ENCODE peak calls at places on chromosomes 3 and 15, in eight cellular contexts. One of them, this sample, is unnamed.

GRCh38 chr15:70494861-70495571 is 268.3 kb downstream of the UACA start:
- DNase-seq in psoas muscle: no peak
- DNase-seq in SK-N-SH: peak
- DNase-seq in cardiac fibroblast: peak
- DNase-seq in heart left ventricle: no peak
- DNase-seq in fibroblast of the aortic adventitia: peak
- DNase-seq in GM12865: peak
- DNase-seq in lower lobe of right lung: no peak
- DNase-seq in this sample: peak

GRCh38 chr15:66070220-66070934 is 183.2 kb downstream of the MEGF11 start:
- DNase-seq in lower lobe of right lung: no peak
- DNase-seq in heart left ventricle: no peak
- DNase-seq in GM12865: no peak
- DNase-seq in SK-N-SH: no peak
- DNase-seq in psoas muscle: no peak
- DNase-seq in fibroblast of the aortic adventitia: no peak
- DNase-seq in cardiac fibroblast: no peak
- DNase-seq in this sample: no peak

GRCh38 chr15:35181538-35181937 is 96.4 kb upstream of the NANOGP8 start:
- DNase-seq in GM12865: peak
- DNase-seq in psoas muscle: no peak
- DNase-seq in heart left ventricle: no peak
- DNase-seq in cardiac fibroblast: peak
- DNase-seq in lower lobe of right lung: no peak
- DNase-seq in fibroblast of the aortic adventitia: peak
- DNase-seq in SK-N-SH: no peak
- DNase-seq in this sample: no peak

GRCh38 chr15:31049682-31050606 is 51.6 kb downstream of the TRPM1 start:
- DNase-seq in heart left ventricle: no peak
- DNase-seq in SK-N-SH: no peak
- DNase-seq in fibroblast of the aortic adventitia: no peak
- DNase-seq in psoas muscle: no peak
- DNase-seq in cardiac fibroblast: no peak
- DNase-seq in lower lobe of right lung: no peak
- DNase-seq in GM12865: no peak
- DNase-seq in this sample: no peak

GRCh38 chr3:124770341-124771082 is 40.3 kb downstream of the UMPS start:
- DNase-seq in heart left ventricle: peak
- DNase-seq in GM12865: peak
- DNase-seq in SK-N-SH: peak
- DNase-seq in psoas muscle: peak
- DNase-seq in fibroblast of the aortic adventitia: no peak
- DNase-seq in lower lobe of right lung: no peak
- DNase-seq in cardiac fibroblast: peak
- DNase-seq in this sample: no peak

GRCh38 chr3:15324335-15324734 is 8.1 kb downstream of the SH3BP5 start:
- DNase-seq in heart left ventricle: no peak
- DNase-seq in lower lobe of right lung: no peak
- DNase-seq in fibroblast of the aortic adventitia: peak
- DNase-seq in GM12865: no peak
- DNase-seq in SK-N-SH: no peak
- DNase-seq in psoas muscle: peak
- DNase-seq in cardiac fibroblast: peak
- DNase-seq in this sample: no peak

GRCh38 chr3:29186982-29187718 is 93.7 kb upstream of the RBMS3 start:
- DNase-seq in SK-N-SH: no peak
- DNase-seq in cardiac fibroblast: peak
- DNase-seq in psoas muscle: no peak
- DNase-seq in lower lobe of right lung: no peak
- DNase-seq in heart left ventricle: no peak
- DNase-seq in fibroblast of the aortic adventitia: peak
- DNase-seq in GM12865: no peak
- DNase-seq in this sample: no peak

GRCh38 chr3:8536106-8537052 is 34.8 kb downstream of the LMCD1 start:
- DNase-seq in fibroblast of the aortic adventitia: peak
- DNase-seq in lower lobe of right lung: no peak
- DNase-seq in SK-N-SH: no peak
- DNase-seq in cardiac fibroblast: peak
- DNase-seq in psoas muscle: no peak
- DNase-seq in GM12865: no peak
- DNase-seq in heart left ventricle: no peak
- DNase-seq in this sample: no peak

GRCh38 chr3:72844436-72844999 is 3.7 kb downstream of the SHQ1 start:
- DNase-seq in psoas muscle: no peak
- DNase-seq in fibroblast of the aortic adventitia: peak
- DNase-seq in heart left ventricle: no peak
- DNase-seq in SK-N-SH: no peak
- DNase-seq in lower lobe of right lung: no peak
- DNase-seq in GM12865: peak
- DNase-seq in cardiac fibroblast: no peak
- DNase-seq in this sample: no peak

GRCh38 chr3:124758851-124759635 is 28.8 kb downstream of the UMPS start:
- DNase-seq in cardiac fibroblast: no peak
- DNase-seq in psoas muscle: no peak
- DNase-seq in GM12865: no peak
- DNase-seq in lower lobe of right lung: no peak
- DNase-seq in SK-N-SH: no peak
- DNase-seq in fibroblast of the aortic adventitia: no peak
- DNase-seq in heart left ventricle: no peak
- DNase-seq in this sample: no peak

GRCh38 chr3:42451116-42451515 is 40.7 kb upstream of the LYZL4 start:
- DNase-seq in heart left ventricle: no peak
- DNase-seq in fibroblast of the aortic adventitia: peak
- DNase-seq in GM12865: no peak
- DNase-seq in psoas muscle: no peak
- DNase-seq in lower lobe of right lung: no peak
- DNase-seq in SK-N-SH: no peak
- DNase-seq in cardiac fibroblast: peak
- DNase-seq in this sample: no peak

GRCh38 chr3:159761377-159761776 is 227.3 kb upstream of the IL12A start:
- DNase-seq in GM12865: no peak
- DNase-seq in heart left ventricle: peak
- DNase-seq in fibroblast of the aortic adventitia: peak
- DNase-seq in psoas muscle: no peak
- DNase-seq in SK-N-SH: peak
- DNase-seq in cardiac fibroblast: peak
- DNase-seq in lower lobe of right lung: no peak
- DNase-seq in this sample: no peak

GRCh38 chr3:27591811-27592210 is 107.6 kb upstream of the SLC4A7 start:
- DNase-seq in heart left ventricle: no peak
- DNase-seq in SK-N-SH: no peak
- DNase-seq in fibroblast of the aortic adventitia: peak
- DNase-seq in cardiac fibroblast: no peak
- DNase-seq in psoas muscle: no peak
- DNase-seq in GM12865: peak
- DNase-seq in lower lobe of right lung: no peak
- DNase-seq in this sample: no peak

GRCh38 chr3:18758047-18758704 is 333.0 kb upstream of the SATB1 start:
- DNase-seq in lower lobe of right lung: no peak
- DNase-seq in heart left ventricle: no peak
- DNase-seq in cardiac fibroblast: peak
- DNase-seq in psoas muscle: no peak
- DNase-seq in fibroblast of the aortic adventitia: peak
- DNase-seq in GM12865: peak
- DNase-seq in SK-N-SH: peak
- DNase-seq in this sample: no peak

GRCh38 chr3:22907796-22908195 is 295.3 kb upstream of the UBE2E2 start:
- DNase-seq in SK-N-SH: no peak
- DNase-seq in psoas muscle: no peak
- DNase-seq in lower lobe of right lung: no peak
- DNase-seq in fibroblast of the aortic adventitia: no peak
- DNase-seq in GM12865: no peak
- DNase-seq in cardiac fibroblast: no peak
- DNase-seq in heart left ventricle: no peak
- DNase-seq in this sample: no peak

GRCh38 chr3:22908974-22909507 is 294.1 kb upstream of the UBE2E2 start:
- DNase-seq in fibroblast of the aortic adventitia: no peak
- DNase-seq in GM12865: no peak
- DNase-seq in lower lobe of right lung: no peak
- DNase-seq in psoas muscle: no peak
- DNase-seq in SK-N-SH: no peak
- DNase-seq in cardiac fibroblast: no peak
- DNase-seq in heart left ventricle: no peak
- DNase-seq in this sample: no peak
- TF ChIP-seq CTCF in fibroblast of the aortic adventitia: no peak
- TF ChIP-seq CTCF in GM12865: no peak
- TF ChIP-seq CTCF in lower lobe of right lung: no peak
- TF ChIP-seq CTCF in psoas muscle: peak
- TF ChIP-seq CTCF in SK-N-SH: no peak
- TF ChIP-seq CTCF in cardiac fibroblast: no peak
- TF ChIP-seq CTCF in heart left ventricle: peak
- TF ChIP-seq CTCF in this sample: no peak

GRCh38 chr15:79769081-79769481 is 127.7 kb downstream of the MTHFS start:
- DNase-seq in heart left ventricle: no peak
- DNase-seq in GM12865: peak
- DNase-seq in lower lobe of right lung: no peak
- DNase-seq in SK-N-SH: peak
- DNase-seq in cardiac fibroblast: peak
- DNase-seq in psoas muscle: no peak
- DNase-seq in fibroblast of the aortic adventitia: peak
- DNase-seq in this sample: no peak
- TF ChIP-seq CTCF in heart left ventricle: peak
- TF ChIP-seq CTCF in GM12865: peak
- TF ChIP-seq CTCF in lower lobe of right lung: peak
- TF ChIP-seq CTCF in SK-N-SH: peak
- TF ChIP-seq CTCF in cardiac fibroblast: peak
- TF ChIP-seq CTCF in psoas muscle: peak
- TF ChIP-seq CTCF in fibroblast of the aortic adventitia: peak
- TF ChIP-seq CTCF in this sample: no peak

GRCh38 chr15:99421172-99421656 is 144.6 kb upstream of the MEF2A start:
- DNase-seq in psoas muscle: no peak
- DNase-seq in heart left ventricle: no peak
- DNase-seq in lower lobe of right lung: no peak
- DNase-seq in cardiac fibroblast: peak
- DNase-seq in GM12865: no peak
- DNase-seq in fibroblast of the aortic adventitia: no peak
- DNase-seq in SK-N-SH: no peak
- DNase-seq in this sample: no peak
- TF ChIP-seq CTCF in psoas muscle: no peak
- TF ChIP-seq CTCF in heart left ventricle: no peak
- TF ChIP-seq CTCF in lower lobe of right lung: no peak
- TF ChIP-seq CTCF in cardiac fibroblast: no peak
- TF ChIP-seq CTCF in GM12865: no peak
- TF ChIP-seq CTCF in fibroblast of the aortic adventitia: no peak
- TF ChIP-seq CTCF in SK-N-SH: no peak
- TF ChIP-seq CTCF in this sample: no peak

GRCh38 chr3:182738583-182739514 is 54.5 kb upstream of the ATP11B start:
- DNase-seq in psoas muscle: no peak
- DNase-seq in SK-N-SH: no peak
- DNase-seq in cardiac fibroblast: no peak
- DNase-seq in fibroblast of the aortic adventitia: no peak
- DNase-seq in lower lobe of right lung: no peak
- DNase-seq in GM12865: no peak
- DNase-seq in heart left ventricle: no peak
- DNase-seq in this sample: no peak

GRCh38 chr3:182735672-182736071 is 57.6 kb upstream of the ATP11B start:
- DNase-seq in psoas muscle: no peak
- DNase-seq in SK-N-SH: no peak
- DNase-seq in lower lobe of right lung: no peak
- DNase-seq in GM12865: no peak
- DNase-seq in cardiac fibroblast: peak
- DNase-seq in fibroblast of the aortic adventitia: peak
- DNase-seq in heart left ventricle: no peak
- DNase-seq in this sample: no peak

GRCh38 chr3:182741214-182741613 is 52.1 kb upstream of the ATP11B start:
- DNase-seq in psoas muscle: no peak
- DNase-seq in fibroblast of the aortic adventitia: no peak
- DNase-seq in heart left ventricle: no peak
- DNase-seq in cardiac fibroblast: no peak
- DNase-seq in SK-N-SH: no peak
- DNase-seq in lower lobe of right lung: no peak
- DNase-seq in GM12865: no peak
- DNase-seq in this sample: no peak

GRCh38 chr3:182739619-182740018 is 53.7 kb upstream of the ATP11B start:
- DNase-seq in SK-N-SH: no peak
- DNase-seq in GM12865: no peak
- DNase-seq in psoas muscle: no peak
- DNase-seq in cardiac fibroblast: peak
- DNase-seq in fibroblast of the aortic adventitia: peak
- DNase-seq in heart left ventricle: no peak
- DNase-seq in lower lobe of right lung: no peak
- DNase-seq in this sample: no peak

GRCh38 chr3:182740710-182741109 is 52.6 kb upstream of the ATP11B start:
- DNase-seq in lower lobe of right lung: no peak
- DNase-seq in cardiac fibroblast: no peak
- DNase-seq in fibroblast of the aortic adventitia: no peak
- DNase-seq in psoas muscle: no peak
- DNase-seq in SK-N-SH: no peak
- DNase-seq in GM12865: peak
- DNase-seq in heart left ventricle: no peak
- DNase-seq in this sample: no peak
- TF ChIP-seq CTCF in lower lobe of right lung: no peak
- TF ChIP-seq CTCF in cardiac fibroblast: no peak
- TF ChIP-seq CTCF in fibroblast of the aortic adventitia: no peak
- TF ChIP-seq CTCF in psoas muscle: no peak
- TF ChIP-seq CTCF in SK-N-SH: no peak
- TF ChIP-seq CTCF in GM12865: no peak
- TF ChIP-seq CTCF in heart left ventricle: no peak
- TF ChIP-seq CTCF in this sample: no peak

GRCh38 chr3:174170248-174170647 is 688.9 kb upstream of the NAALADL2 start:
- DNase-seq in GM12865: no peak
- DNase-seq in cardiac fibroblast: no peak
- DNase-seq in heart left ventricle: no peak
- DNase-seq in fibroblast of the aortic adventitia: no peak
- DNase-seq in lower lobe of right lung: no peak
- DNase-seq in SK-N-SH: no peak
- DNase-seq in psoas muscle: no peak
- DNase-seq in this sample: no peak
- TF ChIP-seq CTCF in GM12865: no peak
- TF ChIP-seq CTCF in cardiac fibroblast: no peak
- TF ChIP-seq CTCF in heart left ventricle: no peak
- TF ChIP-seq CTCF in fibroblast of the aortic adventitia: no peak
- TF ChIP-seq CTCF in lower lobe of right lung: no peak
- TF ChIP-seq CTCF in SK-N-SH: no peak
- TF ChIP-seq CTCF in psoas muscle: no peak
- TF ChIP-seq CTCF in this sample: no peak

DNA sequence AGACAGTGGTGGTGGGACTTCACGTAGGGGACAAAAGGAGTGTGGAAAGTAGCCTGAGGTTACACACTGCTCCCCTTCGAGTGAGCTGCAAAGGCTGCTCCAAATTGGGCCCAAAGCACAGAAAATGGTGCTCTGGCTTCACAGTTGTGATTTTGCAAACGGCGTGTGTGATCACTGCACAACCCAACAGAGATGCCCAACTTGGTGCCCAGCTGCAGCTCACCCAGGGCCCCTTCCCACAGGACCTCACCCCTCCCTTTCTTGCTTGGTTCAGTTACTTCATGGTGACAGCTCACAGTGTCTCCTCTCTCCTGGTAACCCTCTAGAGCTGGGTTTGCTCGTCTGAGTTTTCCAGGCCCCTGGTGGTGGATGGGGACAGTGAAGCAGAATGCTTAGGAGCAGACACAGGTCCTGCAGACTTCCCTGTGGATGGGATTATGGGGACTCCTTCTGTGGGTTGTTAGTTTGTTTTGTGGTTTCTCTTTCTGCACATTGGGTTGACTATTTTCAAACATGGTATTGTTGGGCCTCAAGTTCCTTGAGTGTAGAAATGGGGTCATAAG is 98.3 kb downstream of the TOP2B start:
- DNase-seq in GM12865: no peak
- DNase-seq in SK-N-SH: no peak
- DNase-seq in psoas muscle: no peak
- DNase-seq in lower lobe of right lung: no peak
- DNase-seq in cardiac fibroblast: no peak
- DNase-seq in heart left ventricle: no peak
- DNase-seq in fibroblast of the aortic adventitia: no peak
- DNase-seq in this sample: no peak
- TF ChIP-seq CTCF in GM12865: no peak
- TF ChIP-seq CTCF in SK-N-SH: peak
- TF ChIP-seq CTCF in psoas muscle: no peak
- TF ChIP-seq CTCF in lower lobe of right lung: no peak
- TF ChIP-seq CTCF in cardiac fibroblast: peak
- TF ChIP-seq CTCF in heart left ventricle: no peak
- TF ChIP-seq CTCF in fibroblast of the aortic adventitia: no peak
- TF ChIP-seq CTCF in this sample: peak

GRCh38 chr15:38768970-38769369 is 204.4 kb upstream of the RASGRP1 start:
- DNase-seq in SK-N-SH: no peak
- DNase-seq in GM12865: peak
- DNase-seq in lower lobe of right lung: no peak
- DNase-seq in fibroblast of the aortic adventitia: peak
- DNase-seq in psoas muscle: peak
- DNase-seq in heart left ventricle: no peak
- DNase-seq in cardiac fibroblast: peak
- DNase-seq in this sample: no peak
- TF ChIP-seq CTCF in SK-N-SH: peak
- TF ChIP-seq CTCF in GM12865: peak
- TF ChIP-seq CTCF in lower lobe of right lung: peak
- TF ChIP-seq CTCF in fibroblast of the aortic adventitia: peak
- TF ChIP-seq CTCF in psoas muscle: no peak
- TF ChIP-seq CTCF in heart left ventricle: no peak
- TF ChIP-seq CTCF in cardiac fibroblast: peak
- TF ChIP-seq CTCF in this sample: peak